ENCODE peak calls at places on chromosome 7, in four cellular contexts. L, A, O and J are unnamed samples.

GRCh38 chr7:37511852-37512377 is 63.3 kb upstream of the ELMO1 start:
- DNase-seq in O (no peak), A (no peak), L (no peak), J (no peak)

GRCh38 chr7:44320794-44321371 is 4.5 kb downstream of the CAMK2B start:
- DNase-seq in L (no peak), A (peak; percentile 31), O (no peak), J (no peak)

GRCh38 chr7:23422384-23422783 is 47.9 kb downstream of the IGF2BP3 start:
- DNase-seq in L (no peak), O (no peak), A (no peak), J (no peak)

GRCh38 chr7:125427676-125428075 is 498.1 kb upstream of the POT1 start:
- DNase-seq in O (no peak), A (no peak), L (no peak), J (no peak)

GRCh38 chr7:3043544-3044395 is at the start of gene CARD11:
- DNase-seq in A (no peak), O (peak; percentile 48), L (no peak), J (no peak)

GRCh38 chr7:135151162-135151932 is 3.5 kb downstream of the TMEM140 start:
- DNase-seq in A (no peak), L (no peak), O (no peak), J (no peak)

GRCh38 chr7:133854739-133855138 is 272.4 kb upstream of the LRGUK start:
- DNase-seq in L (no peak), O (no peak), A (no peak), J (no peak)

GRCh38 chr7:141563956-141564623 is 12.9 kb downstream of the AGK start:
- DNase-seq in O (no peak), A (no peak), L (no peak), J (no peak)

GRCh38 chr7:143069912-143070500 is 17.9 kb downstream of the OR6V1 start:
- DNase-seq in A (no peak), O (no peak), L (no peak), J (no peak)

GRCh38 chr7:5283421-5284303 is 919 bp downstream of the SLC29A4 start:
- DNase-seq in A (no peak), O (no peak), L (no peak), J (no peak)

GRCh38 chr7:42254217-42254616 is 17.2 kb upstream of the GLI3 start:
- DNase-seq in A (no peak), L (no peak), O (no peak), J (no peak)

GRCh38 chr7:41912426-41912825 is 209.5 kb upstream of the INHBA start:
- DNase-seq in A (no peak), O (no peak), L (no peak), J (no peak)

GRCh38 chr7:19552576-19552975 is 156.3 kb downstream of the POLR1F start:
- DNase-seq in A (no peak), L (no peak), O (no peak), J (no peak)

GRCh38 chr7:44279286-44279685 is 46.1 kb downstream of the CAMK2B start:
- DNase-seq in L (no peak), A (peak; percentile 1), O (no peak), J (no peak)

GRCh38 chr7:127897704-127898454 is 133.4 kb downstream of the LRRC4 start:
- DNase-seq in A (no peak), L (no peak), O (no peak), J (no peak)

GRCh38 chr7:39978252-39978934 is 28.3 kb downstream of the CDK13 start:
- DNase-seq in L (no peak), O (no peak), A (no peak), J (no peak)

GRCh38 chr7:116810267-116811116 is 51.9 kb upstream of the CAPZA2 start:
- DNase-seq in L (no peak), O (peak; percentile 98), A (no peak), J (peak; percentile 77)

GRCh38 chr7:42107484-42107883 is 129.5 kb downstream of the GLI3 start:
- DNase-seq in L (no peak), A (no peak), O (no peak), J (no peak)

GRCh38 chr7:103718482-103719415 is 270.7 kb downstream of the RELN start:
- DNase-seq in O (peak; percentile 74), L (no peak), A (no peak), J (no peak)

GRCh38 chr7:129865093-129865931 is 87.4 kb downstream of the UBE2H start:
- DNase-seq in O (peak; percentile 80), L (no peak), A (no peak), J (no peak)

GRCh38 chr7:3034591-3035150 is 9.0 kb downstream of the CARD11 start:
- DNase-seq in A (no peak), O (no peak), L (no peak), J (no peak)

GRCh38 chr7:43113622-43114450 is 1.4 kb downstream of the HECW1 start:
- DNase-seq in L (no peak), O (no peak), A (no peak), J (no peak)

GRCh38 chr7:5610500-5611186 is 170.8 kb downstream of the RNF216 start:
- DNase-seq in L (no peak), O (no peak), A (no peak), J (no peak)

GRCh38 chr7:71650653-71651337 is 518.9 kb downstream of the GALNT17 start:
- DNase-seq in L (no peak), A (no peak), O (no peak), J (no peak)

GRCh38 chr7:130900471-130901076 is 166.6 kb upstream of the KLF14 start:
- DNase-seq in A (no peak), L (peak; percentile 60), O (no peak), J (no peak)

GRCh38 chr7:45689797-45690761 is 115.9 kb downstream of the ADCY1 start:
- DNase-seq in L (no peak), A (no peak), O (no peak), J (peak; percentile 25)

GRCh38 chr7:78195281-78195680 is 396.7 kb downstream of the PHTF2 start:
- DNase-seq in O (no peak), L (no peak), A (no peak), J (no peak)

GRCh38 chr7:73622527-73622908 is 1.8 kb downstream of the MLXIPL start:
- DNase-seq in A (no peak), O (no peak), L (no peak), J (no peak)

GRCh38 chr7:151608031-151608551 is 88.4 kb upstream of the RHEB start:
- DNase-seq in O (peak; percentile 76), L (no peak), A (no peak), J (peak; percentile 71)

GRCh38 chr7:93036807-93037206 is 81.0 kb downstream of the SAMD9 start:
- DNase-seq in A (no peak), O (peak; percentile 57), L (no peak), J (no peak)

GRCh38 chr7:150983893-150984368 is 5.8 kb upstream of the KCNH2 start:
- DNase-seq in A (peak; percentile 3), L (no peak), O (no peak), J (no peak)

GRCh38 chr7:130721486-130722277 is 12.3 kb downstream of the KLF14 start:
- DNase-seq in L (peak; percentile 30), A (peak; percentile 50), O (peak; percentile 64), J (peak; percentile 79)

GRCh38 chr7:30923774-30924413 is 12.2 kb downstream of the AQP1 start:
- DNase-seq in L (no peak), O (no peak), A (no peak), J (no peak)

GRCh38 chr7:128841961-128842673 is 11.9 kb downstream of the FLNC start:
- DNase-seq in L (no peak), O (no peak), A (peak; percentile 73), J (peak; percentile 58)

GRCh38 chr7:17033245-17033644 is 151.5 kb upstream of the AGR3 start:
- DNase-seq in O (no peak), L (no peak), A (no peak), J (no peak)

GRCh38 chr7:116223598-116223997 is 13.3 kb downstream of the TES start:
- DNase-seq in L (no peak), A (no peak), O (no peak), J (no peak)

GRCh38 chr7:133061792-133062191 is 20.1 kb downstream of the CHCHD3 start:
- DNase-seq in L (no peak), A (no peak), O (no peak), J (no peak)

DNA sequence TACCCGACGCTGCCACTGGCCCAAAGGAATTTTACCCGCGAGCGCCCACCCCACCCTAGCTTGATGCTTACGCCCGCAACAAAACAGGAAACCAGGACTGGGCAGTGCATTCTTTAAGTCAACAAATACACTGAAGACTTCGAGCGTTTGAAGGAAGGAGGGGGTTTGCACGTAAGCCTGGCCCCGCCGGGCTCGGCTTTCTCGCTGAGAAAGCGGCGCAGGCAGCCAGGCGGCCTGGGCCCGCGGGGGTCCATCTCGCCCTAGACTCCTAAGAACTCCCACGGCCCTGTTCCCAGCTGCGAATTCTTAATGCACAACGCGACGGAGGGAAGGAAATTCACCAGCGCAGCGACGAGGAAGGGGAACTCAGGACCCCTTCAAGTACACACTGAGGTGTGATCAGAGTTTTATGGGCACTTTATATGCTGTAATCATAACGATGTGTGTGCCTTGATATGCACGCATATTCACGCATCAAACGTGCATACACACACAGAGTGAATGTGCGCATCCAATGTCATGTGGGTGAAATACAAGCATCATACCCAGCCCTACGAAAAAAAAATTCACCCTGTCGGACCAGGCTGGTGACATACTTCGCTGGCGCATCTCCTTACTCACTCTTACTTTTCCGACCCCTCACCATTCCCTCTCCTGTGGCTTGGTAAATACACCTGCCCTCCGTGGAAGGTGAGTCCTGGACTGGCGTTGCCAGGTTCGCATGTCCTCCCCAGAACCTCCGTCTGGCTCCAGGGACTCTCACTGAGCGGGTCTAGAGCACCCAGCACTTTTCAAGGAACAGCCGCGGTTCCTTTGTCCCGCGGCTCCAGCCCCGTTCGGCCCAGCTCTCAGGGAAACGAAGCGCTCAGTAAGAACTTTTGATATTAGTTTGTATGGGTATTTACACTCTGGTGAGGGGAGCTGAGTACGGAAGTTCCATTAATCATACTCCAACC is 5.7 kb upstream of the HOXA13 start:
- DNase-seq in L (no peak), O (no peak), A (no peak), J (no peak)
- H3K4me3 ChIP-seq in L (no peak overlapping the region), O (no peak overlapping the region), A (peak overlapping the region; percentile 50), J (peak overlapping the region; percentile 17)

DNA sequence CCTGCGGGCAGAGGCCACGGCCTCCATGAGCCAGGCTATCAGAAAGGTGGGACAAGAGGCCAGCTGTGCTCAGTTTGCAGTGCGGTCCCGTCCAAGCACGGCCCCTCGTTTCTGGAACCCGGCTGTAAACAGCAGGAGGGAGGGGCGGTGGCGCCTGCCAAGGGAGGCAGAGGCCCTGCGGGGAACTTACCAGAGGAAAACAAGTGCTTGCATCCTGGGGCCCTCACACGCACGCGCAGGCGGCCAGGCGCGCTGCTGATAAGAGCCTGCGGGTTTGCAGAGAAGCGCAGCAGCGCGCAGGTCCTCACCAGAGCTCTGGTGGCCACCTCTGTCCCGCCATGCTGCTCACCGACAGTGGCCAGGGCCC is 10.7 kb downstream of the GPR146 start:
- DNase-seq in A (peak; percentile 68), L (no peak), O (no peak), J (no peak)
- H3K4me3 ChIP-seq in A (peak overlapping the region; percentile 54), L (no peak overlapping the region), O (no peak overlapping the region), J (no peak overlapping the region)

GRCh38 chr7:7535688-7536087 is at the start of gene COL28A1:
- DNase-seq in O (no peak), L (no peak), A (no peak), J (no peak)
- H3K4me3 ChIP-seq in O (no peak within 1 kb of the TSS), L (no peak within 1 kb of the TSS), A (peak within 1 kb of the TSS; percentile 55), J (no peak within 1 kb of the TSS)

DNA sequence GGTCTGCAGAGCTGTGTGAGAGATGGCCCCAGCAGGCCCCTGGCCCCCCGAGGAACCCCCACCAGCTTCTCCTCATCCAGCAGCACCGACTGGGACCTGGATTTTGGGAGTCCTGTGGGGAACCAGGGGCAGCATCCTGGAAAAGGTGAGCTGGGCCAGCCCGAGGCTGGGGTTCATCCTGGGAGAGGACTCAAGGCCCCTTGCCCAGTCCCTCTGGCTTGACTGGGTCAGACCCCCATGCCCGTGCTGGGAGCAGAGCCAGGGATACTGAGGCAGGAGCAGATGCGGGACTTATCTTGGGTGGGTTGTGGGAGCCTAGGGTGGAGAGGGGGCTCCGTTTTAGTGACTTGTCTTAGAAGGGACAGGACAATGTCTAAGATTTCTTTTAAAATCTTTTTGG is 47.5 kb downstream of the ZNF467 start:
- DNase-seq in L (no peak), O (peak; percentile 12), A (no peak), J (no peak)
- H3K4me3 ChIP-seq in L (no peak overlapping the region), O (no peak overlapping the region), A (no peak overlapping the region), J (no peak overlapping the region)